ENCODE peak calls at places on chromosomes 16 and 17, in six cellular contexts. D is GM12878, Z is endodermal cell, B is lung, T is trophoblast cell, V is upper lobe of right lung. I is an unnamed sample. For H3K36me3, the result is how much of the 10 kb centered on the place peaks cover.

GRCh38 chr17:65039349-65039988 is 17.1 kb downstream of the GNA13 start:
- DNase-seq in Z (no peak), T (peak), B (no peak), D (peak), V (no peak), I (no peak)

GRCh38 chr16:57485091-57485915 is 990 bp downstream of the DOK4 start:
- DNase-seq in B (no peak), D (no peak), T (no peak), Z (peak), V (peak), I (no peak)

GRCh38 chr17:27602721-27603445 is 28.1 kb upstream of the LGALS9 start:
- DNase-seq in D (no peak), V (peak), B (peak), Z (peak), T (peak), I (no peak)

GRCh38 chr16:31385680-31386079 is 7.5 kb upstream of the ITGAD start:
- DNase-seq in B (no peak), V (no peak), Z (no peak), D (no peak), T (peak), I (no peak)

GRCh38 chr16:85416267-85417109 is 196.6 kb upstream of the GSE1 start:
- DNase-seq in B (peak), V (peak), D (no peak), Z (peak), T (peak), I (no peak)

GRCh38 chr17:2266045-2266864 is 37.3 kb downstream of the SMG6 start:
- DNase-seq in Z (no peak), D (peak), T (no peak), V (no peak), B (peak), I (no peak)

GRCh38 chr17:19332371-19333131 is 30.0 kb downstream of the B9D1 start:
- DNase-seq in Z (no peak), V (peak), D (no peak), B (no peak), T (peak), I (no peak)

GRCh38 chr17:73342057-73342522 is 30.3 kb upstream of the CDC42EP4 start:
- DNase-seq in Z (peak), B (peak), V (peak), T (peak), D (peak), I (no peak)

GRCh38 chr17:76261421-76262215 is 3.5 kb upstream of the UBALD2 start:
- DNase-seq in D (no peak), B (no peak), V (no peak), Z (no peak), T (peak), I (no peak)

GRCh38 chr16:3458852-3459361 is 15.4 kb downstream of the NAA60 start:
- DNase-seq in D (no peak), B (peak), V (no peak), Z (no peak), T (peak), I (no peak)

GRCh38 chr16:89453662-89454321 is 36.6 kb downstream of the ANKRD11 start:
- DNase-seq in T (peak), V (no peak), D (no peak), Z (no peak), B (no peak), I (no peak)

GRCh38 chr16:49921106-49921505 is 65.2 kb upstream of the ZNF423 start:
- DNase-seq in D (no peak), V (no peak), B (no peak), T (no peak), Z (no peak), I (no peak)

GRCh38 chr16:27918755-27919154 is 144.8 kb downstream of the GSG1L start:
- DNase-seq in T (no peak), V (no peak), D (no peak), B (no peak), Z (no peak), I (no peak)

GRCh38 chr16:67641779-67642708 is 2.9 kb upstream of the CARMIL2 start:
- DNase-seq in B (peak), Z (no peak), T (no peak), V (peak), D (no peak), I (no peak)

GRCh38 chr17:8360260-8360659 is 16.2 kb downstream of the KRABD2 start:
- DNase-seq in Z (no peak), V (no peak), T (no peak), B (no peak), D (no peak), I (no peak)

GRCh38 chr16:14486520-14487303 is 143.3 kb downstream of the PARN start:
- DNase-seq in T (peak), D (no peak), B (peak), Z (peak), V (no peak), I (no peak)

GRCh38 chr16:81700071-81700779 is 78.9 kb upstream of the PLCG2 start:
- DNase-seq in V (no peak), D (no peak), Z (no peak), B (no peak), T (no peak), I (no peak)

GRCh38 chr16:83118365-83118764 is 491.6 kb downstream of the CDH13 start:
- DNase-seq in V (no peak), D (no peak), T (no peak), Z (no peak), B (no peak), I (no peak)

GRCh38 chr16:1614226-1615102 is 2.3 kb downstream of the CRAMP1 start:
- DNase-seq in B (no peak), Z (peak), D (no peak), V (no peak), T (peak), I (no peak)

GRCh38 chr17:37342589-37342988 is 33.2 kb upstream of the C17orf78 start:
- DNase-seq in V (no peak), Z (no peak), T (no peak), D (no peak), B (no peak), I (no peak)

GRCh38 chr16:7074715-7075114 is 257.9 kb upstream of the RBFOX1 start:
- DNase-seq in B (no peak), T (no peak), V (no peak), Z (no peak), D (no peak), I (no peak)

GRCh38 chr17:81902023-81902652 is at the start of gene NPB:
- DNase-seq in T (peak), V (peak), Z (peak), B (no peak), D (no peak), I (no peak)
- H3K36me3 ChIP-seq in T (half or more), V (under half), Z (under half), B (under half), D (under half), I (under half)

GRCh38 chr17:63949576-63950250 is 17.6 kb upstream of the CD79B start:
- DNase-seq in B (no peak), Z (no peak), D (no peak), V (no peak), T (peak), I (no peak)

GRCh38 chr17:63947711-63948330 is 15.7 kb upstream of the CD79B start:
- DNase-seq in Z (no peak), T (no peak), V (no peak), D (no peak), B (no peak), I (no peak)

GRCh38 chr17:63946440-63947363 is 14.6 kb upstream of the CD79B start:
- DNase-seq in D (no peak), V (no peak), Z (peak), T (peak), B (peak), I (no peak)

GRCh38 chr17:63945851-63946439 is 13.8 kb upstream of the CD79B start:
- DNase-seq in D (no peak), T (no peak), V (no peak), B (no peak), Z (no peak), I (no peak)

GRCh38 chr17:63948521-63948920 is 16.4 kb upstream of the CD79B start:
- DNase-seq in B (no peak), V (no peak), D (no peak), Z (no peak), T (no peak), I (no peak)
- H3K4me3 ChIP-seq in B (no peak), V (no peak), D (no peak), Z (no peak), T (no peak), I (no peak)

GRCh38 chr17:44005527-44005864 is 1.1 kb downstream of the NAGS start:
- DNase-seq in V (no peak), D (no peak), T (no peak), Z (no peak), B (no peak), I (no peak)

GRCh38 chr17:44006581-44007345 is 2.3 kb downstream of the NAGS start:
- DNase-seq in V (peak), Z (peak), B (peak), T (peak), D (peak), I (peak)

GRCh38 chr17:44008205-44008909 is 3.9 kb downstream of the NAGS start:
- DNase-seq in V (no peak), Z (peak), B (no peak), T (no peak), D (no peak), I (no peak)

GRCh38 chr17:44005865-44006580 is 1.6 kb downstream of the NAGS start:
- DNase-seq in T (no peak), V (peak), D (no peak), B (no peak), Z (peak), I (no peak)

GRCh38 chr17:44007346-44008204 is 3.2 kb downstream of the NAGS start:
- DNase-seq in D (no peak), T (peak), V (no peak), Z (peak), B (no peak), I (no peak)
- H3K27ac ChIP-seq in D (no peak), T (no peak), V (peak), Z (no peak), B (peak), I (peak)

GRCh38 chr16:69934751-69935150 is 16.4 kb upstream of the CLEC18A start:
- DNase-seq in Z (no peak), B (no peak), V (no peak), T (no peak), D (no peak), I (no peak)
- H3K36me3 ChIP-seq in Z (under half), B (half or more), V (half or more), T (under half), D (under half), I (under half)

GRCh38 chr16:15647615-15648014 is 2.4 kb upstream of the NDE1 start:
- DNase-seq in Z (no peak), V (no peak), B (no peak), T (no peak), D (no peak), I (no peak)

GRCh38 chr16:15642557-15643452 is at the start of gene MARF1:
- DNase-seq in D (peak), V (peak), T (peak), Z (peak), B (peak), I (peak)

GRCh38 chr16:15641753-15642556 is 999 bp downstream of the MARF1 start:
- DNase-seq in T (no peak), Z (no peak), D (no peak), B (no peak), V (no peak), I (no peak)

GRCh38 chr16:15643453-15644305 is 725 bp upstream of the MARF1 start:
- DNase-seq in V (no peak), B (no peak), D (no peak), T (peak), Z (peak), I (no peak)

DNA sequence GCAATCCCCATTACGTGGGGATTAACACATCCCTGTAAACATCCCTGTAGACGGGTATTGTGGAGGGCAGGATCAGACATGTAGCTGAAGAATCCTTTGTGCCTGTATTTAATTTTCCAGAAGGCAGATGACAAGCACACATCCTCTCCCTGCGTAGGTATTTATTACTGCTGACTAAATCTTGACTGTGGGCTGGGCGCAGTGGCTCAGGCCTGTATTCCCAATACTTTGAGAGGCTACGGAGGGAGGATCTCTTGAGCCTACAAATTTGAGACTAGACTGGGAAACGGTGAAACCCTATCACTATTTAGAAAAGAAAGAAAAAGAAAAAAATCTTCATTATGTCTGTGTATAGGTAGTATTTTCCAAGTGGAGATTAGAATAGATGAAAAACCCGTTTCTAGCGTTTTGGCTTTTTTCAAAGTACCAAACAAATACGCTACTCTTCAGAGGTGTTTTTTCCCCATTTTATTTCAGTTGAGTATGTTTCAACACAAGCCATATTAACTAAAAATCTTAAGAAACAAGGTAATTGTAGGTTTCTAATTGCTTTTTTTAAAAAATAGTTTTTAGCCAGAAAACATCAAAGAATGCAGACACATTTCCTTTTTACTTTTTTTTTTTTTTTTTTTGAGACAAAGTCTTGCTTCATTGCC is 1.5 kb upstream of the MARF1 start:
- DNase-seq in Z (no peak), T (peak), V (no peak), B (no peak), D (no peak), I (no peak)
- H3K4me3 ChIP-seq in Z (peak), T (no peak), V (no peak), B (no peak), D (peak), I (peak)

DNA sequence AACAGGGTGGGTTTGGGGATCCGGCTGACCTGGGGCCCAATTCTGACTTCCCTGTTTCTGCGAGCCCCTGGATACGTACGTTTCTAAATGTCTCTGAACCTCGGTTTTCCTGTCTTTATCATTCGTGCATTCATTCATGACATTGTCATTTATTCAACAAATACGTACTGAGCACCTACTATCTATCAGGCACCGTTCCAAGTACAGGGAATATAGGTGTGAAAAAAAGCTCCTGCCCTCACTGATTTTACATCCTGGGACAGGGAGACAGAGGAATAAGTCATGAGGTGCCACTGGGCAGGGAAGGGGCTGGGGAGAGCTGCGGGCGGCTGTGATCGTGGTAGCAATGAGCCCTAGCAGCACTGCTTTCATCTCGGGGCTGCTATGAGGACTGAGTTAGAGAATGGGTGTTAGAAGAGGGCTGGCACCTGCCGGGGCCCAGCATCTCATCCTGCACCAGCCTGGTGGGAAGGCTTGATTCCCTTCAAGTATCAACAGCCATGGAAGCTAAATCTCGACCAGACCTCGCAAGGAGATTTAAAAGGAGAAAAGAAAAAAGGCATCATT is 88.3 kb upstream of the DNAH17 start:
- DNase-seq in V (peak), Z (no peak), T (no peak), B (no peak), D (no peak), I (no peak)
- H3K27ac ChIP-seq in V (peak), Z (no peak), T (no peak), B (peak), D (peak), I (peak)